ENCODE peak calls at places on chromosomes 7 and 10, in seven cellular contexts. I is IMR-90; R is A549; B is GM13977; D is suprapubic skin; J is CD8-positive, alpha-beta T cell; F is kidney. G is an unnamed sample.

GRCh38 chr10:77390481-77390891 is 247.1 kb downstream of the KCNMA1 start:
- DNase-seq in I (no peak), R (no peak), B (no peak), D (peak; percentile 28), J (no peak), F (no peak), G (no peak)

GRCh38 chr7:13988011-13988410 is 1.5 kb downstream of the ETV1 start:
- DNase-seq in I (peak; percentile 77), R (no peak), B (no peak), D (no peak), J (no peak), F (no peak), G (no peak)

GRCh38 chr10:15236340-15236739 is 67.8 kb upstream of the NMT2 start:
- DNase-seq in I (no peak), R (no peak), B (no peak), D (no peak), J (no peak), F (no peak), G (no peak)

GRCh38 chr10:127338391-127339108 is 142.2 kb upstream of the INSYN2A start:
- DNase-seq in I (no peak), R (no peak), B (no peak), D (no peak), J (no peak), F (no peak), G (no peak)

GRCh38 chr7:256981-257646 is 32.9 kb upstream of the FOXL3 start:
- DNase-seq in I (no peak), R (no peak), B (no peak), D (no peak), J (no peak), F (no peak), G (no peak)

GRCh38 chr7:158865462-158865922 is 9.1 kb downstream of the DYNC2I1 start:
- DNase-seq in I (no peak), R (no peak), B (no peak), D (no peak), J (no peak), F (no peak), G (peak; percentile 64)

GRCh38 chr10:90023950-90024349 is 322.6 kb downstream of the KIF20B start:
- DNase-seq in I (no peak), R (no peak), B (no peak), D (no peak), J (no peak), F (no peak), G (no peak)

GRCh38 chr7:128672927-128673517 is 930 bp downstream of the GARIN1A start:
- DNase-seq in I (peak; percentile 24), R (no peak), B (no peak), D (no peak), J (no peak), F (no peak), G (peak; percentile 45)

GRCh38 chr7:26675143-26675887 is 189.1 kb downstream of the SKAP2 start:
- DNase-seq in I (peak; percentile 84), R (no peak), B (no peak), D (no peak), J (no peak), F (no peak), G (no peak)

GRCh38 chr10:98195132-98195531 is 60.7 kb downstream of the R3HCC1L start:
- DNase-seq in I (no peak), R (no peak), B (no peak), D (no peak), J (no peak), F (no peak), G (peak; percentile 7)

GRCh38 chr7:4204530-4205165 is 477.4 kb upstream of the FOXK1 start:
- DNase-seq in I (no peak), R (no peak), B (no peak), D (no peak), J (peak; percentile 29), F (peak; percentile 74), G (no peak)

GRCh38 chr7:2106920-2107319 is 125.8 kb downstream of the MAD1L1 start:
- DNase-seq in I (peak; percentile 67), R (no peak), B (no peak), D (no peak), J (no peak), F (no peak), G (no peak)

GRCh38 chr7:46321556-46322205 is 400.6 kb upstream of the IGFBP3 start:
- DNase-seq in I (peak; percentile 68), R (no peak), B (no peak), D (no peak), J (no peak), F (no peak), G (no peak)

GRCh38 chr7:128102490-128103291 is 71.5 kb upstream of the LRRC4 start:
- DNase-seq in I (no peak), R (no peak), B (no peak), D (no peak), J (no peak), F (peak; percentile 58), G (no peak)

GRCh38 chr7:50671397-50671796 is 106.2 kb upstream of the DDC start:
- DNase-seq in I (no peak), R (no peak), B (no peak), D (no peak), J (no peak), F (no peak), G (no peak)

GRCh38 chr10:67520924-67521520 is 175.0 kb downstream of the CTNNA3 start:
- DNase-seq in I (peak; percentile 72), R (peak; percentile 39), B (peak; percentile 49), D (no peak), J (peak; percentile 7), F (no peak), G (peak; percentile 36)
- TF ChIP-seq CTCF in I (peak; percentile 84), R (peak; percentile 93), B (peak; percentile 86), D (peak; percentile 22), J (peak; percentile 61), F (peak; percentile 70), G (no peak)

DNA sequence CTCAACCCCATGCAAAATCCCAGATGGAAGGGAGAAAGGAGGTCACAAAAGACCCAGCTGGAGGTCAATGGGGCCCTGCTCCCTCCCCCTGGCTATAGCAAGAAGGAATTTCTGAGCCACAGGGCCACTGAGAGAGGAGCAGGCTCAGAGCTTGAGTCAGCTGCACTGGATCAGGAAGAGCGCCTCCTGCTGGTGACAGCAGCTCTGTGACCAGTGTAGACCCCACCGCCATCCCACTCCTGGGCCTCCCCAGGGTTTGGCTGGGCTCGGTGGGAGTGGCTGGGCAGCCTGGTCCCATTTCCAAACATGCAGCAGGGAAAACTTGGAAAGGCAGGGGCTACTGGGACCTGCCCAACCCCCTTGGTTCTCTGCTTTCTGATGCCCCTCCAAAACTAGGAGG is 31.5 kb upstream of the PRLHR start:
- DNase-seq in I (no peak), R (no peak), B (no peak), D (no peak), J (no peak), F (no peak), G (no peak)
- TF ChIP-seq CTCF in I (no peak), R (no peak), B (peak; percentile 44), D (no peak), J (no peak), F (no peak), G (peak; percentile 51)

GRCh38 chr7:80053098-80053497 is 81.5 kb upstream of the GNAI1 start:
- DNase-seq in I (no peak), R (no peak), B (no peak), D (no peak), J (no peak), F (no peak), G (no peak)

GRCh38 chr7:80047032-80047431 is 87.6 kb upstream of the GNAI1 start:
- DNase-seq in I (peak; percentile 39), R (no peak), B (no peak), D (no peak), J (no peak), F (no peak), G (no peak)

GRCh38 chr7:80044796-80045195 is 89.8 kb upstream of the GNAI1 start:
- DNase-seq in I (no peak), R (no peak), B (no peak), D (no peak), J (no peak), F (no peak), G (no peak)

DNA sequence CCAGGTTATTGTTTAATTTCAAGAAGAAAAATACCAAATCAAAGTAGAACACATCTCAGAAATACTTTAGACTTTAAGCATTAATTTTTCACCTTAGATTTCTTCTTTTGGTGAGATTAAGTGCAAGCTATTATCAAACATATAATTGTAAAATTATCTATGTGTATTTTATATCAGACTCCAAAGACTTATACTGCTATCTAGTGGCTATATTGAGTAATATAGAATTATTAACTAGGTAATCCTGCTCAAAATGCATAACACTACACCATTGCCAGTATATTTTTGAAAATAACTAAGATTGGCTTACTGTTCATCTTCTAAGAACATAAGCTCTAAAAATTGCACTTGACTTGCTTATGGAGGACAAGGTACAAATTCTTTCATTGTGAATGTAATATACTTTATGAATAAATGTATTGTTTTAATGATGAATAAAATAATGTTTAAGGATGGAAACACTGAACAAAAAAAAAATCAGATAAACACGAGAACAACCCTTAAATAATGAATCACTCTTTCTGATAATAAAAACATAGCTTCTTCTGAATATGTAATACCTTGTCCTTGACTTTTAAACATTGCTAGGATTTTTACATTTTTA is 86.7 kb upstream of the GNAI1 start:
- DNase-seq in I (peak; percentile 34), R (peak; percentile 10), B (no peak), D (no peak), J (no peak), F (no peak), G (no peak)
- TF ChIP-seq CTCF in I (peak; percentile 65), R (peak; percentile 63), B (no peak), D (no peak), J (no peak), F (no peak), G (no peak)

GRCh38 chr10:82161264-82161663 is 286.3 kb downstream of the NRG3 start:
- DNase-seq in I (no peak), R (no peak), B (no peak), D (no peak), J (no peak), F (no peak), G (no peak)
- TF ChIP-seq CTCF in I (no peak), R (no peak), B (no peak), D (no peak), J (no peak), F (no peak), G (no peak)

GRCh38 chr7:20238268-20238753 is 21.1 kb upstream of the MACC1 start:
- DNase-seq in I (no peak), R (no peak), B (no peak), D (no peak), J (no peak), F (no peak), G (no peak)

GRCh38 chr7:20240080-20240926 is 23.1 kb upstream of the MACC1 start:
- DNase-seq in I (no peak), R (no peak), B (peak; percentile 21), D (no peak), J (no peak), F (no peak), G (peak; percentile 23)

GRCh38 chr7:20238754-20239324 is 21.7 kb upstream of the MACC1 start:
- DNase-seq in I (no peak), R (no peak), B (peak; percentile 13), D (no peak), J (no peak), F (no peak), G (peak; percentile 39)

GRCh38 chr7:20244334-20244733 is 27.1 kb upstream of the MACC1 start:
- DNase-seq in I (peak; percentile 50), R (no peak), B (no peak), D (no peak), J (no peak), F (no peak), G (no peak)

GRCh38 chr7:20241491-20242261 is 24.5 kb upstream of the MACC1 start:
- DNase-seq in I (peak; percentile 68), R (no peak), B (no peak), D (no peak), J (no peak), F (no peak), G (no peak)
- TF ChIP-seq CTCF in I (no peak), R (no peak), B (no peak), D (no peak), J (no peak), F (no peak), G (no peak)

G was measured in GM20000.